ENCODE peak calls at places on chromosomes 2 and 18, in four cellular contexts. One of them, this sample, is unnamed.

GRCh38 chr18:22141211-22141610 is 28.2 kb upstream of the GATA6 start:
- DNase-seq in kidney epithelial cell: no peak
- DNase-seq in right atrium auricular region: no peak
- DNase-seq in naive thymus-derived CD8-positive, alpha-beta T cell: no peak
- DNase-seq in this sample: no peak

GRCh38 chr18:27606851-27607250 is 421.7 kb upstream of the CHST9 start:
- DNase-seq in right atrium auricular region: no peak
- DNase-seq in naive thymus-derived CD8-positive, alpha-beta T cell: no peak
- DNase-seq in kidney epithelial cell: no peak
- DNase-seq in this sample: no peak

GRCh38 chr2:45675130-45675812 is 23.8 kb downstream of the PRKCE start:
- DNase-seq in naive thymus-derived CD8-positive, alpha-beta T cell: no peak
- DNase-seq in kidney epithelial cell: no peak
- DNase-seq in right atrium auricular region: no peak
- DNase-seq in this sample: no peak

GRCh38 chr18:28174181-28174906 is 2.6 kb downstream of the CDH2 start:
- DNase-seq in right atrium auricular region: no peak
- DNase-seq in kidney epithelial cell: no peak
- DNase-seq in naive thymus-derived CD8-positive, alpha-beta T cell: no peak
- DNase-seq in this sample: no peak

GRCh38 chr18:79402209-79402576 is 6.5 kb downstream of the NFATC1 start:
- DNase-seq in kidney epithelial cell: no peak
- DNase-seq in right atrium auricular region: no peak
- DNase-seq in naive thymus-derived CD8-positive, alpha-beta T cell: peak; percentile 4
- DNase-seq in this sample: no peak

GRCh38 chr2:120486946-120487345 is 141.0 kb downstream of the INHBB start:
- DNase-seq in kidney epithelial cell: peak; percentile 9
- DNase-seq in right atrium auricular region: no peak
- DNase-seq in naive thymus-derived CD8-positive, alpha-beta T cell: no peak
- DNase-seq in this sample: no peak

GRCh38 chr2:42568431-42569115 is at the start of gene MTA3:
- DNase-seq in right atrium auricular region: no peak
- DNase-seq in naive thymus-derived CD8-positive, alpha-beta T cell: peak; percentile 55
- DNase-seq in kidney epithelial cell: no peak
- DNase-seq in this sample: no peak

GRCh38 chr2:42810126-42810970 is 18.0 kb upstream of the HAAO start:
- DNase-seq in kidney epithelial cell: peak; percentile 82
- DNase-seq in naive thymus-derived CD8-positive, alpha-beta T cell: peak; percentile 86
- DNase-seq in right atrium auricular region: peak; percentile 98
- DNase-seq in this sample: peak; percentile 96

GRCh38 chr18:24402209-24402785 is 4.7 kb upstream of the OSBPL1A start:
- DNase-seq in kidney epithelial cell: no peak
- DNase-seq in naive thymus-derived CD8-positive, alpha-beta T cell: no peak
- DNase-seq in right atrium auricular region: no peak
- DNase-seq in this sample: peak; percentile 25